ENCODE peak calls at places on chromosomes 6 and 20, in eight cellular contexts. X is omental fat pad, Q is MCF 10A, G is psoas muscle, L is pancreas, P is ascending aorta, I is AG04449, O is HFF-Myc. H is an unnamed sample.

GRCh38 chr6:159981591-159982245 is 12.8 kb downstream of the IGF2R start:
- DNase-seq in Q (no peak), G (peak; percentile 27), O (no peak), X (no peak), L (peak; percentile 45), P (no peak), I (no peak), H (peak; percentile 47)

GRCh38 chr6:53894086-53894485 is 99.3 kb downstream of the LRRC1 start:
- DNase-seq in L (no peak), Q (peak; percentile 24), I (no peak), X (no peak), O (no peak), P (no peak), G (no peak), H (peak; percentile 24)

GRCh38 chr6:18055714-18056382 is 66.6 kb downstream of the NHLRC1 start:
- DNase-seq in L (no peak), P (no peak), O (no peak), X (no peak), Q (no peak), G (no peak), I (no peak), H (no peak)

GRCh38 chr6:99603421-99604160 is 3.0 kb upstream of the PRDM13 start:
- DNase-seq in Q (no peak), P (no peak), L (no peak), I (no peak), X (no peak), O (no peak), G (no peak), H (no peak)

GRCh38 chr6:166342293-166343156 is at the start of gene SFT2D1:
- DNase-seq in O (peak; percentile 56), P (peak; percentile 60), G (peak; percentile 90), I (peak; percentile 12), Q (peak; percentile 75), X (peak; percentile 72), L (peak; percentile 83), H (peak; percentile 55)

GRCh38 chr6:41682497-41682961 is 44.3 kb downstream of the MDFI start:
- DNase-seq in P (no peak), I (no peak), L (peak; percentile 78), Q (no peak), G (no peak), X (no peak), O (no peak), H (no peak)

GRCh38 chr6:142960098-142960497 is 15.1 kb upstream of the HIVEP2 start:
- DNase-seq in X (no peak), G (no peak), Q (no peak), L (no peak), O (no peak), I (no peak), P (no peak), H (peak; percentile 56)

GRCh38 chr20:46237221-46237620 is 71.1 kb downstream of the CDH22 start:
- DNase-seq in P (no peak), G (no peak), L (no peak), I (no peak), Q (no peak), X (no peak), O (no peak), H (no peak)

GRCh38 chr6:88358846-88359245 is 192.7 kb upstream of the CNR1 start:
- DNase-seq in X (no peak), P (no peak), I (no peak), Q (peak; percentile 35), G (no peak), O (no peak), L (no peak), H (no peak)

GRCh38 chr6:137494281-137494966 is at the start of gene OLIG3:
- DNase-seq in L (no peak), I (no peak), X (no peak), G (no peak), Q (no peak), O (no peak), P (no peak), H (no peak)

GRCh38 chr6:150133686-150134085 is 9.2 kb upstream of the PPP1R14C start:
- DNase-seq in I (no peak), X (no peak), L (no peak), O (no peak), P (no peak), G (no peak), Q (no peak), H (no peak)

GRCh38 chr6:91816335-91816734 is 1229.5 kb upstream of the MAP3K7 start:
- DNase-seq in X (no peak), L (no peak), P (no peak), Q (no peak), I (no peak), O (no peak), G (peak; percentile 3), H (no peak)

GRCh38 chr6:137904822-137905617 is 38.0 kb downstream of the TNFAIP3 start:
- DNase-seq in G (no peak), L (no peak), X (no peak), Q (no peak), P (no peak), I (no peak), O (no peak), H (peak; percentile 19)

GRCh38 chr6:162973975-162974374 is 246.2 kb downstream of the PACRG start:
- DNase-seq in L (no peak), Q (no peak), X (no peak), G (no peak), O (no peak), I (no peak), P (no peak), H (no peak)

GRCh38 chr20:32316667-32317066 is 39.2 kb downstream of the KIF3B start:
- DNase-seq in Q (no peak), P (no peak), L (peak; percentile 59), O (no peak), G (no peak), X (no peak), I (no peak), H (peak; percentile 25)

GRCh38 chr20:32320305-32320704 is 37.8 kb upstream of the ASXL1 start:
- DNase-seq in I (no peak), L (no peak), O (no peak), Q (no peak), G (no peak), X (no peak), P (no peak), H (no peak)

GRCh38 chr20:32319100-32319499 is 39.0 kb upstream of the ASXL1 start:
- DNase-seq in G (no peak), X (no peak), Q (no peak), P (no peak), L (no peak), I (no peak), O (no peak), H (no peak)

GRCh38 chr20:32325706-32326506 is 32.2 kb upstream of the ASXL1 start:
- DNase-seq in L (no peak), G (no peak), I (no peak), O (peak; percentile 15), P (no peak), Q (peak; percentile 74), X (no peak), H (peak; percentile 82)

DNA sequence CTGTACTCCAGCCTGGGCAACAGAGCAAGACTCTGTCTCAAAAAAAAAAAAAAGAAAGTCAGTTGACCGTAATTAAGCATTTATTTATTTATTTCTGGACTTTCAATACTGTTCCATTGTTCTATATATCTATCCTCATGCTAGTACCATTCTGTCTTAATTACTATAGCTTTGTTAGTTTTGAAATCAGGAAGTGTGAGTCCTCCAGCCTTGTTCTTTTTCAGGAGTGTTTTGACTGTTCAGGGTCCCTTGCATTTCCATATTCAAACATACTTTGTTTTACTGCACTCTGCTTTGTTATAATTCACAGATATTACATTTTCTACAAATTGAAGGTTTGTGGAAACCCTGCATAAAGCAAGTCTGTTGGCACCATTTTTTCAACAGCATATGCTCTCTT is 36.7 kb upstream of the ASXL1 start:
- DNase-seq in I (no peak), L (no peak), Q (no peak), P (no peak), O (no peak), X (no peak), G (no peak), H (no peak)
- TF ChIP-seq CTCF in I (no peak), L (no peak), Q (no peak), P (no peak), O (no peak), X (no peak), G (no peak), H (no peak)

GRCh38 chr6:30664994-30665767 is 7.6 kb downstream of the DHX16 start:
- DNase-seq in I (no peak), P (no peak), L (no peak), X (no peak), G (no peak), O (no peak), Q (no peak), H (no peak)

GRCh38 chr6:30672445-30673253 is at the start of gene DHX16:
- DNase-seq in I (peak; percentile 90), P (peak; percentile 83), Q (peak; percentile 99), O (peak; percentile 97), G (peak; percentile 97), X (peak; percentile 96), L (peak; percentile 96), H (peak; percentile 98)

GRCh38 chr6:30676660-30677270 is 4.0 kb upstream of the DHX16 start:
- DNase-seq in X (no peak), O (no peak), G (no peak), L (no peak), Q (no peak), P (no peak), I (no peak), H (no peak)

GRCh38 chr6:30670760-30671527 is 1.9 kb downstream of the DHX16 start:
- DNase-seq in X (no peak), G (no peak), Q (no peak), L (no peak), O (no peak), P (no peak), I (no peak), H (no peak)
- TF ChIP-seq CTCF in X (no peak), G (no peak), Q (no peak), L (no peak), O (no peak), P (no peak), I (no peak), H (peak; percentile 43)

DNA sequence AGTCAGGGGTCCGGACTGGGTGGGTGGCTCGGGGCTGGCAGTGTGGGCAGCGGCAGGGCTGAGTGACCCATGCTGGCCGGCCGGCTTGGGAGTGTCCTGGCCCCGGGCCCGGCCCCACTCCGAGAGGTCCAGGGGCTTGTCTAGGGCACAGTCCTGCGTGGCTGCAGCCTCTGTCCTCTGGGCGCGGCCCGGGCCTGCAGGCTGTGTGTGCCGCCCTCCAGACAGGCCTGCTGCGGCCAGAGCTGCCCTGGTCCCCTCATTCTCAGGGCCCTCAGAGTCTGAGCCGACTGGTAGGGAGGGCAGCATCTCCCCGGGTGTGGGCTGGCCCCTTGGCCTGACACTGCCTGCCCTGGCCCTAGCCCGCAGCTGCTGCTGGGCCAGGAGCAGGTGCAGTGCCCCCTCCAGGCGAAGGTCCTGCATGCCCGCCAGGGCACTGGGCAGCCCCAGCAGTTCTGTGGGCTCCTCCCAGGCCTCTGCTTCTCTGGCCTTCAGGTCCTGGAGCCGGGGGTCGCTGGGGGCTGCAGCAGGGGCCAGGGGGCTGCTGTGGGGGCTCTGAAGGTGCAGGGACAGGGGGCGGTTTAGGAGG is 6.9 kb upstream of the CABLES2 start:
- DNase-seq in L (no peak), P (no peak), Q (no peak), X (no peak), G (no peak), I (no peak), O (no peak), H (no peak)
- TF ChIP-seq CTCF in L (no peak), P (no peak), Q (peak; percentile 15), X (no peak), G (no peak), I (no peak), O (peak; percentile 7), H (peak; percentile 59)

DNA sequence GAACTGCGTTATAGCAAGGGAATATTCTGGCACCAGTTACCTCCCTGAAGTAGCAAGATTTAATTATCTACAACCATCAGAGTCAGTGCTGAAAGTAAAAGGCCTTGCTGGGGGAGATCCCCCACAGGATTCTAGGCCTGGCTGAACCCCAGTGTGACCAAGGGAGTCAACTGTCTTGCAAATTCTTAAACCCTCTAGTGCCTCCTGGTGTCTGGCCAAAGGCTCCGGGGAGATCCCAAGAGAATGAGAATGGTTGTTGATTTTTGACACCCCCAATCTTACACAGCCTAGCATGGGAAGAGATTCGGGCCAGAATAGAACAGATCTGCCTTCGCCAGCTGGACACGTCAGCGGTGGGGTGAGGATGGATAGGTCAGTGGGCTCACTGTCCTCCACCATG is 179.4 kb downstream of the ERMARD start:
- DNase-seq in P (no peak), Q (peak; percentile 31), X (no peak), O (no peak), I (no peak), G (no peak), L (no peak), H (no peak)
- TF ChIP-seq CTCF in P (no peak), Q (no peak), X (no peak), O (no peak), I (no peak), G (no peak), L (no peak), H (no peak)